ENCODE peak calls at places on chromosome 18, in five cellular contexts. J, S, Q, Y and G are unnamed samples.

GRCh38 chr18:79645291-79645983 is 34.2 kb upstream of the CTDP1 start:
- DNase-seq in J (no peak), S (no peak), Q (no peak), Y (no peak), G (no peak)

GRCh38 chr18:5380581-5380980 is 85.1 kb upstream of the ZBTB14 start:
- DNase-seq in J (no peak), S (no peak), Q (no peak), Y (no peak), G (no peak)

GRCh38 chr18:63155169-63155852 is 164.3 kb downstream of the BCL2 start:
- DNase-seq in J (no peak), S (peak; percentile 57), Q (no peak), Y (peak; percentile 76), G (no peak)

GRCh38 chr18:7038330-7038846 is 79.2 kb downstream of the LAMA1 start:
- DNase-seq in J (peak; percentile 98), S (peak; percentile 77), Q (peak; percentile 96), Y (peak; percentile 91), G (peak; percentile 99)

GRCh38 chr18:61643884-61644647 is 248.7 kb downstream of the RNF152 start:
- DNase-seq in J (no peak), S (no peak), Q (no peak), Y (no peak), G (no peak)

GRCh38 chr18:31723998-31724711 is 36.5 kb downstream of the SLC25A52 start:
- DNase-seq in J (peak; percentile 2), S (no peak), Q (peak; percentile 60), Y (peak; percentile 72), G (no peak)

GRCh38 chr18:7946724-7947377 is 379.7 kb downstream of the PTPRM start:
- DNase-seq in J (peak; percentile 80), S (peak; percentile 72), Q (no peak), Y (no peak), G (peak; percentile 31)

GRCh38 chr18:78611869-78612268 is 367.7 kb upstream of the SALL3 start:
- DNase-seq in J (no peak), S (no peak), Q (no peak), Y (no peak), G (no peak)

GRCh38 chr18:78818495-78818894 is 161.1 kb upstream of the SALL3 start:
- DNase-seq in J (no peak), S (no peak), Q (no peak), Y (no peak), G (no peak)

GRCh38 chr18:40672590-40672989 is 1282.4 kb upstream of the PIK3C3 start:
- DNase-seq in J (peak; percentile 0), S (no peak), Q (no peak), Y (no peak), G (no peak)

GRCh38 chr18:77617681-77618080 is 368.0 kb downstream of the GALR1 start:
- DNase-seq in J (no peak), S (no peak), Q (no peak), Y (no peak), G (no peak)

GRCh38 chr18:22228930-22229329 is 59.5 kb downstream of the GATA6 start:
- DNase-seq in J (peak; percentile 35), S (no peak), Q (no peak), Y (no peak), G (no peak)

GRCh38 chr18:7338846-7339245 is 108.0 kb downstream of the LRRC30 start:
- DNase-seq in J (no peak), S (no peak), Q (no peak), Y (no peak), G (no peak)

GRCh38 chr18:59767732-59768131 is 70.5 kb upstream of the CCBE1 start:
- DNase-seq in J (peak; percentile 60), S (no peak), Q (no peak), Y (no peak), G (no peak)

GRCh38 chr18:9688036-9688741 is 19.9 kb upstream of the RAB31 start:
- DNase-seq in J (no peak), S (no peak), Q (no peak), Y (no peak), G (no peak)

GRCh38 chr18:35010983-35011382 is 30.2 kb upstream of the MAPRE2 start:
- DNase-seq in J (no peak), S (no peak), Q (no peak), Y (no peak), G (no peak)

GRCh38 chr18:35000457-35000856 is 40.8 kb upstream of the MAPRE2 start:
- DNase-seq in J (no peak), S (no peak), Q (no peak), Y (no peak), G (no peak)

GRCh38 chr18:35010156-35010555 is 31.1 kb upstream of the MAPRE2 start:
- DNase-seq in J (no peak), S (no peak), Q (no peak), Y (no peak), G (no peak)

GRCh38 chr18:35002120-35002519 is 39.1 kb upstream of the MAPRE2 start:
- DNase-seq in J (no peak), S (no peak), Q (no peak), Y (no peak), G (no peak)

GRCh38 chr18:35005963-35006577 is 35.1 kb upstream of the MAPRE2 start:
- DNase-seq in J (peak; percentile 72), S (peak; percentile 83), Q (no peak), Y (no peak), G (no peak)
- TF ChIP-seq CTCF in J (peak; percentile 80), S (peak; percentile 27), Q (peak; percentile 79), Y (peak; percentile 84), G (peak; percentile 59)

GRCh38 chr18:26546875-26547301 is 1.5 kb downstream of the KCTD1 start:
- DNase-seq in J (no peak), S (no peak), Q (no peak), Y (no peak), G (no peak)
- H3K4me3 ChIP-seq in J (peak overlapping the region; percentile 76), S (no peak overlapping the region), Q (peak overlapping the region; percentile 70), Y (peak overlapping the region; percentile 91), G (peak overlapping the region; percentile 81)

GRCh38 chr18:47755102-47755456 is 175.4 kb downstream of the SMAD2 start:
- DNase-seq in J (no peak), S (no peak), Q (peak; percentile 26), Y (no peak), G (no peak)

GRCh38 chr18:47756364-47757016 is 174.0 kb downstream of the SMAD2 start:
- DNase-seq in J (peak; percentile 42), S (peak; percentile 62), Q (peak; percentile 60), Y (no peak), G (no peak)

GRCh38 chr18:47758000-47758399 is 172.5 kb downstream of the SMAD2 start:
- DNase-seq in J (no peak), S (peak; percentile 16), Q (no peak), Y (no peak), G (no peak)

GRCh38 chr18:47752796-47753645 is 177.4 kb downstream of the SMAD2 start:
- DNase-seq in J (no peak), S (no peak), Q (peak; percentile 40), Y (no peak), G (no peak)

GRCh38 chr18:47754311-47755101 is 176.0 kb downstream of the SMAD2 start:
- DNase-seq in J (no peak), S (peak; percentile 21), Q (peak; percentile 49), Y (no peak), G (no peak)
- TF ChIP-seq CTCF in J (peak; percentile 59), S (peak; percentile 86), Q (peak; percentile 72), Y (no peak), G (peak; percentile 82)

GRCh38 chr18:74172697-74173433 is 24.5 kb downstream of the TIMM21 start:
- DNase-seq in J (no peak), S (no peak), Q (no peak), Y (no peak), G (no peak)
- H3K4me3 ChIP-seq in J (no peak overlapping the region), S (no peak overlapping the region), Q (no peak overlapping the region), Y (no peak overlapping the region), G (no peak overlapping the region)